ENCODE peak calls at places on chromosomes 5 and 9, in five cellular contexts. V is effector CD4-positive, alpha-beta T cell; T is PC-3; H is T-cell; Z is NCI-H510A treated with DMSO at 0.1 percent for 48 hours. N is an unnamed sample.

GRCh38 chr5:107199756-107200155 is 471.0 kb downstream of the EFNA5 start:
- DNase-seq in V (no peak), T (no peak), H (no peak), Z (no peak), N (no peak)

GRCh38 chr5:102916114-102916513 is 161.0 kb downstream of the PAM start:
- DNase-seq in V (no peak), T (no peak), H (no peak), Z (no peak), N (peak; percentile 33)

GRCh38 chr5:37640088-37640487 is 199.8 kb downstream of the GDNF start:
- DNase-seq in V (no peak), T (peak; percentile 63), H (no peak), Z (no peak), N (no peak)

GRCh38 chr5:159097461-159098284 is 2.0 kb downstream of the EBF1 start:
- DNase-seq in V (no peak), T (no peak), H (no peak), Z (no peak), N (peak; percentile 23)

GRCh38 chr5:55645304-55645703 is 66.8 kb downstream of the SLC38A9 start:
- DNase-seq in V (no peak), T (peak; percentile 16), H (no peak), Z (no peak), N (peak; percentile 73)

GRCh38 chr5:85951707-85952210 is 666.0 kb upstream of the COX7C start:
- DNase-seq in V (no peak), T (no peak), H (no peak), Z (no peak), N (no peak)

GRCh38 chr5:113354056-113354455 is 80.7 kb downstream of the TSSK1B start:
- DNase-seq in V (no peak), T (peak; percentile 72), H (no peak), Z (no peak), N (peak; percentile 34)

GRCh38 chr5:181246276-181247050 is 2.8 kb upstream of the RACK1 start:
- DNase-seq in V (peak; percentile 59), T (peak; percentile 87), H (peak; percentile 33), Z (no peak), N (peak; percentile 92)

GRCh38 chr5:1127991-1128785 is 16.3 kb upstream of the SLC12A7 start:
- DNase-seq in V (no peak), T (peak; percentile 18), H (no peak), Z (peak; percentile 79), N (no peak)

GRCh38 chr9:84339523-84339922 is 1.0 kb downstream of the SLC28A3 start:
- DNase-seq in V (no peak), T (no peak), H (no peak), Z (peak; percentile 78), N (no peak)

GRCh38 chr5:56669534-56670483 is 145.5 kb upstream of the MAP3K1 start:
- DNase-seq in V (peak; percentile 11), T (peak; percentile 53), H (peak; percentile 17), Z (peak; percentile 14), N (peak; percentile 16)

GRCh38 chr5:14216372-14216771 is 73.2 kb downstream of the TRIO start:
- DNase-seq in V (no peak), T (peak; percentile 20), H (no peak), Z (no peak), N (no peak)

GRCh38 chr9:101311759-101312420 is 72.9 kb downstream of the BAAT start:
- DNase-seq in V (peak; percentile 14), T (peak; percentile 78), H (no peak), Z (peak; percentile 86), N (peak; percentile 86)

GRCh38 chr9:20684865-20685696 is 1.0 kb downstream of the FOCAD start:
- DNase-seq in V (no peak), T (peak; percentile 83), H (no peak), Z (no peak), N (peak; percentile 84)

GRCh38 chr9:91991621-91992435 is 41.8 kb upstream of the ROR2 start:
- DNase-seq in V (no peak), T (no peak), H (no peak), Z (no peak), N (peak; percentile 9)

GRCh38 chr5:74316064-74316586 is 324.4 kb downstream of the ENC1 start:
- DNase-seq in V (no peak), T (peak; percentile 82), H (no peak), Z (peak; percentile 34), N (peak; percentile 98)

GRCh38 chr9:90795084-90795483 is 6.5 kb upstream of the SYK start:
- DNase-seq in V (no peak), T (peak; percentile 59), H (no peak), Z (no peak), N (no peak)

GRCh38 chr5:43401827-43402226 is 10.4 kb downstream of the CCL28 start:
- DNase-seq in V (no peak), T (peak; percentile 43), H (no peak), Z (no peak), N (peak; percentile 43)

N was measured in ELR.